ENCODE peak calls at places on chromosomes 6 and 20, in four cellular contexts. Z is B cell, J is germinal center, T is prostate gland. D is an unnamed sample.

GRCh38 chr6:52877168-52877567 is 32.3 kb downstream of the GSTA3 start:
- DNase-seq in Z (no peak), J (no peak), T (no peak), D (no peak)

GRCh38 chr6:24440897-24441598 is 38.3 kb downstream of the MRS2 start:
- DNase-seq in Z (no peak), J (no peak), T (no peak), D (no peak)

GRCh38 chr6:21996425-21997207 is 300.2 kb downstream of the PRL start:
- DNase-seq in Z (no peak), J (no peak), T (no peak), D (peak; percentile 57)

GRCh38 chr6:3664641-3665041 is 86.9 kb downstream of the PXDC1 start:
- DNase-seq in Z (no peak), J (no peak), T (peak; percentile 62), D (peak; percentile 58)

GRCh38 chr6:11009353-11009752 is 34.8 kb downstream of the ELOVL2 start:
- DNase-seq in Z (no peak), J (no peak), T (no peak), D (no peak)

GRCh38 chr6:150627601-150628012 is 27.9 kb downstream of the PLEKHG1 start:
- DNase-seq in Z (no peak), J (no peak), T (no peak), D (no peak)

GRCh38 chr20:18743665-18744440 is 69.7 kb upstream of the SCP2D1 start:
- DNase-seq in Z (no peak), J (no peak), T (no peak), D (no peak)

GRCh38 chr6:127748290-127748689 is 152.6 kb downstream of the THEMIS start:
- DNase-seq in Z (no peak), J (no peak), T (no peak), D (no peak)

GRCh38 chr6:18053555-18054445 is 66.4 kb upstream of the KIF13A start:
- DNase-seq in Z (no peak), J (no peak), T (no peak), D (no peak)

GRCh38 chr6:38282911-38283310 is 356.8 kb downstream of the BTBD9 start:
- DNase-seq in Z (no peak), J (no peak), T (no peak), D (no peak)

GRCh38 chr20:19056909-19057308 is 155.5 kb upstream of the SLC24A3 start:
- DNase-seq in Z (peak; percentile 17), J (no peak), T (no peak), D (peak; percentile 49)